ENCODE peak calls at places on chromosomes 7 and 10, in six cellular contexts. E, M, G, X, L and K are unnamed samples.

GRCh38 chr7:4694653-4695335 is 12.7 kb downstream of the FOXK1 start:
- DNase-seq in M (peak; percentile 67), G (no peak), L (peak; percentile 45), E (peak; percentile 85), X (peak; percentile 92), K (peak; percentile 75)

GRCh38 chr7:144720139-144720538 is 115.7 kb downstream of the TPK1 start:
- DNase-seq in M (no peak), E (peak; percentile 8), G (no peak), L (no peak), X (no peak), K (peak; percentile 49)

GRCh38 chr7:135697276-135698049 is 30.5 kb downstream of the SLC13A4 start:
- DNase-seq in G (no peak), L (no peak), M (no peak), X (no peak), E (no peak), K (no peak)

GRCh38 chr10:6464862-6465430 is 115.1 kb downstream of the PRKCQ start:
- DNase-seq in G (no peak), E (no peak), X (no peak), L (no peak), M (no peak), K (no peak)

GRCh38 chr10:21607907-21608306 is 73.9 kb downstream of the MLLT10 start:
- DNase-seq in X (no peak), M (no peak), G (no peak), L (no peak), E (no peak), K (no peak)

GRCh38 chr10:75038335-75038734 is 73.1 kb upstream of the SAMD8 start:
- DNase-seq in G (no peak), L (no peak), M (peak; percentile 83), E (peak; percentile 72), X (peak; percentile 83), K (peak; percentile 56)

GRCh38 chr10:132458071-132458594 is 61.1 kb downstream of the PWWP2B start:
- DNase-seq in M (no peak), G (no peak), L (no peak), E (no peak), X (peak; percentile 7), K (no peak)

GRCh38 chr10:127735723-127736221 is 1.2 kb upstream of the FOXI2 start:
- DNase-seq in G (no peak), M (no peak), L (no peak), X (no peak), E (no peak), K (no peak)

GRCh38 chr10:13074562-13075451 is 25.2 kb upstream of the OPTN start:
- DNase-seq in E (peak; percentile 66), X (peak; percentile 59), M (peak; percentile 86), G (peak; percentile 30), L (peak; percentile 11), K (peak; percentile 64)

GRCh38 chr7:97001221-97001620 is 4.1 kb upstream of the DLX6 start:
- DNase-seq in G (no peak), E (no peak), L (no peak), M (no peak), X (no peak), K (no peak)

GRCh38 chr10:16891375-16892313 is 74.4 kb upstream of the RSU1 start:
- DNase-seq in E (peak; percentile 75), X (peak; percentile 29), G (peak; percentile 30), M (peak; percentile 88), L (peak; percentile 88), K (peak; percentile 89)

GRCh38 chr7:16880469-16881034 is 1.2 kb downstream of the AGR3 start:
- DNase-seq in L (no peak), X (no peak), E (no peak), M (no peak), G (no peak), K (no peak)
- H3K4me3 ChIP-seq in L (no peak overlapping the region), X (no peak overlapping the region), E (no peak overlapping the region), M (no peak overlapping the region), G (no peak overlapping the region), K (no peak overlapping the region)

GRCh38 chr7:33836797-33837355 is 68.5 kb upstream of the BMPER start:
- DNase-seq in L (no peak), X (no peak), M (no peak), G (no peak), E (no peak), K (no peak)
- TF ChIP-seq CTCF in L (peak; percentile 19), X (no peak), M (no peak), G (peak; percentile 29), E (no peak), K (peak; percentile 37)

GRCh38 chr7:151844080-151844827 is 32.7 kb downstream of the PRKAG2 start:
- DNase-seq in E (peak; percentile 44), M (peak; percentile 48), X (no peak), L (peak; percentile 10), G (peak; percentile 90), K (peak; percentile 35)
- H3K4me3 ChIP-seq in E (no peak overlapping the region), M (no peak overlapping the region), X (no peak overlapping the region), L (no peak overlapping the region), G (no peak overlapping the region), K (no peak overlapping the region)

GRCh38 chr10:14129770-14130169 is 201.0 kb downstream of the FRMD4A start:
- DNase-seq in L (no peak), G (no peak), M (no peak), X (no peak), E (no peak), K (no peak)
- TF ChIP-seq CTCF in L (no peak), G (no peak), M (no peak), X (no peak), E (no peak), K (no peak)